ENCODE peak calls at places on chromosomes 4 and X, in four cellular contexts. One of them, this sample, is unnamed.

GRCh38 chr4:78634011-78634664 is 82.6 kb downstream of the ANXA3 start:
- DNase-seq in Karpas-422: no peak
- DNase-seq in sciatic nerve: peak; percentile 72
- DNase-seq in neural progenitor cell: no peak
- DNase-seq in this sample: peak; percentile 19

GRCh38 chr4:5893013-5893580 is at the start of gene CRMP1:
- DNase-seq in sciatic nerve: no peak
- DNase-seq in neural progenitor cell: peak; percentile 94
- DNase-seq in Karpas-422: no peak
- DNase-seq in this sample: no peak

GRCh38 chr4:102789317-102789717 is 28.5 kb upstream of the MANBA start:
- DNase-seq in neural progenitor cell: no peak
- DNase-seq in Karpas-422: no peak
- DNase-seq in sciatic nerve: no peak
- DNase-seq in this sample: no peak

GRCh38 chrX:19684265-19684664 is 169.0 kb upstream of the MAP3K15 start:
- DNase-seq in Karpas-422: no peak
- DNase-seq in neural progenitor cell: no peak
- DNase-seq in sciatic nerve: no peak
- DNase-seq in this sample: no peak

GRCh38 chrX:13569479-13570244 is at the start of gene EGFL6:
- DNase-seq in sciatic nerve: no peak
- DNase-seq in Karpas-422: no peak
- DNase-seq in neural progenitor cell: peak; percentile 56
- DNase-seq in this sample: no peak

GRCh38 chr4:142402925-142403324 is 443.2 kb downstream of the INPP4B start:
- DNase-seq in sciatic nerve: no peak
- DNase-seq in Karpas-422: no peak
- DNase-seq in neural progenitor cell: no peak
- DNase-seq in this sample: peak; percentile 8

GRCh38 chr4:169565606-169566351 is 46.6 kb downstream of the NEK1 start:
- DNase-seq in neural progenitor cell: no peak
- DNase-seq in sciatic nerve: no peak
- DNase-seq in Karpas-422: no peak
- DNase-seq in this sample: no peak

GRCh38 chrX:118345401-118346257 is at the start of gene WDR44:
- DNase-seq in neural progenitor cell: peak; percentile 97
- DNase-seq in Karpas-422: peak; percentile 97
- DNase-seq in sciatic nerve: peak; percentile 96
- DNase-seq in this sample: peak; percentile 90

GRCh38 chr4:86835677-86836076 is 13.5 kb downstream of the SLC10A6 start:
- DNase-seq in Karpas-422: no peak
- DNase-seq in sciatic nerve: no peak
- DNase-seq in neural progenitor cell: no peak
- DNase-seq in this sample: no peak

GRCh38 chr4:41748788-41749445 is 392 bp upstream of the PHOX2B start:
- DNase-seq in Karpas-422: no peak
- DNase-seq in neural progenitor cell: peak; percentile 86
- DNase-seq in sciatic nerve: no peak
- DNase-seq in this sample: no peak